ENCODE peak calls at places on chromosome 16, in five cellular contexts. B is tibial nerve, K is fibroblast of lung, V is psoas muscle, Y is heart left ventricle. U is an unnamed sample.

GRCh38 chr16:70653809-70654771 is 7.7 kb downstream of the IL34 start:
- DNase-seq in K (peak), V (peak), Y (peak), B (peak), U (no peak)

GRCh38 chr16:16150117-16150877 is 73.0 kb downstream of the ABCC6 start:
- DNase-seq in V (peak), Y (peak), K (peak), B (no peak), U (no peak)

GRCh38 chr16:12092347-12092882 is 115.9 kb downstream of the SNX29 start:
- DNase-seq in Y (no peak), K (peak), V (no peak), B (no peak), U (no peak)

GRCh38 chr16:89697161-89697615 is 4.3 kb downstream of the SPATA2L start:
- DNase-seq in K (no peak), Y (peak), V (no peak), B (no peak), U (no peak)

GRCh38 chr16:23424292-23424958 is 28.6 kb downstream of the COG7 start:
- DNase-seq in V (no peak), Y (no peak), B (no peak), K (peak), U (no peak)

GRCh38 chr16:50756466-50756865 is 14.6 kb downstream of the CYLD start:
- DNase-seq in B (no peak), Y (no peak), K (no peak), V (no peak), U (no peak)

GRCh38 chr16:69469807-69470561 is 45.6 kb downstream of the CYB5B start:
- DNase-seq in B (no peak), Y (no peak), K (no peak), V (no peak), U (no peak)

GRCh38 chr16:31451681-31452351 is 7.5 kb upstream of the ARMC5 start:
- DNase-seq in V (peak), K (peak), B (no peak), Y (peak), U (no peak)

GRCh38 chr16:70157105-70157476 is 16.5 kb upstream of the CLEC18C start:
- DNase-seq in Y (no peak), B (no peak), V (no peak), K (no peak), U (no peak)

GRCh38 chr16:635573-636205 is 416 bp downstream of the METTL26 start:
- DNase-seq in B (no peak), Y (no peak), K (no peak), V (no peak), U (no peak)

GRCh38 chr16:634051-634670 is 1.9 kb downstream of the METTL26 start:
- DNase-seq in K (no peak), Y (no peak), B (no peak), V (no peak), U (no peak)

GRCh38 chr16:636206-637080 is at the start of gene METTL26:
- DNase-seq in B (peak), Y (peak), V (peak), K (peak), U (peak)

GRCh38 chr16:633336-634050 is 2.6 kb downstream of the METTL26 start:
- DNase-seq in B (no peak), V (no peak), Y (no peak), K (no peak), U (no peak)

DNA sequence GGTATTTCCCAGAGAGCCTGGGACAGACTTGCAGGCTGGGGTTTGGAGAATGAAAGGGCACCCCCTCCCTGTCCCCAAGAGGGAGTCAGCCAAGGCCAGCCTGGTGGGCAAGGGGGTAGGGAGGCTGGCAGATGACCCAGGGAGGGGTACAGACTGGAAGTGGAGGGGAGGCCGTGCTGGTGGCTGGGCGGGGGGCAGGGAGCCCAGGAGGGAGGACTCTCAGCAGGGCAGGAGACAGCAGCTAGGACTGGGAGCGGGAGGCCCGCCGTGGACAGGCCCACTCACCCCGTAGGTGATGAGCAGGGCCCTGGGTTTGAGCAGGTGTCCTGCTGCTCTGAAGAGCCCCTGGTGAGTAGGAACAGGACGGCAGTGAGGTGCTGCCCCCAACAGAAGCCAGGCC is 1.1 kb downstream of the METTL26 start:
- DNase-seq in B (no peak), K (no peak), Y (no peak), V (no peak), U (no peak)
- TF ChIP-seq CTCF in B (no peak), K (no peak), Y (no peak), V (no peak), U (no peak)

GRCh38 chr16:83215417-83216001 is 588.7 kb downstream of the CDH13 start:
- DNase-seq in V (no peak), K (peak), Y (no peak), B (no peak), U (no peak)

GRCh38 chr16:83206426-83206825 is 579.7 kb downstream of the CDH13 start:
- DNase-seq in K (peak), Y (no peak), B (no peak), V (no peak), U (no peak)

GRCh38 chr16:83212301-83212841 is 585.6 kb downstream of the CDH13 start:
- DNase-seq in B (no peak), K (no peak), Y (no peak), V (no peak), U (no peak)

GRCh38 chr16:83214671-83215070 is 587.9 kb downstream of the CDH13 start:
- DNase-seq in K (no peak), V (no peak), B (no peak), Y (no peak), U (no peak)

GRCh38 chr16:83211711-83212110 is 584.9 kb downstream of the CDH13 start:
- DNase-seq in B (no peak), V (no peak), Y (no peak), K (no peak), U (no peak)
- TF ChIP-seq CTCF in B (no peak), V (no peak), Y (no peak), K (no peak), U (no peak)

DNA sequence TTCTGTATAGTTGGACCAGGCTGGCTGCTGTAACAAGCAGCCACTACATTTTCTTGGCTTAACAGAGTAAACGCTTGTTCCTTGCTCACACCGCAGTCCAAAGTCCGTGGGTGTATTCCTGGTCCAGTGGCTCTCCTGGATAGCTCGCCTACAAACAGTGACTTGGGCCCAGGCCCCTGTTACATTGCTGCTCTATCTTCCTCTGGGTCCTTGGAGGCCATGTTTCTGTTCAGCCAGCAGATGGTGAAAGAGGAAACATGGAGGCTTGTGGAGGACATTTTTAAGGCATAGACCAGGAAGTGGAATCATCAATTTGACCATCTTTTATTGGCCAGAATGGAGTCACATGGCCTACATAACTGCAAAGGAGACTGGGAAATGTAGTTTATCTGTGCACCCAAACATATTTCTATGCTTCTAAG is 55.1 kb downstream of the ATP2C2 start:
- DNase-seq in Y (no peak), K (peak), V (no peak), B (no peak), U (no peak)
- TF ChIP-seq CTCF in Y (no peak), K (no peak), V (no peak), B (no peak), U (no peak)

GRCh38 chr16:64809876-64810629 is 311.8 kb downstream of the CDH11 start:
- DNase-seq in Y (no peak), K (no peak), B (no peak), V (no peak), U (no peak)
- TF ChIP-seq CTCF in Y (no peak), K (no peak), B (no peak), V (no peak), U (no peak)

GRCh38 chr16:66502020-66502913 is 47.7 kb downstream of the TK2 start:
- DNase-seq in Y (no peak), B (peak), V (peak), K (no peak), U (no peak)
- TF ChIP-seq CTCF in Y (no peak), B (no peak), V (no peak), K (no peak), U (no peak)